ENCODE peak calls at places on chromosomes 12 and 14, in four cellular contexts. K is RWPE2, V is sigmoid colon, M is A549. U is an unnamed sample.

GRCh38 chr14:104980601-104981531 is 2.7 kb upstream of the AHNAK2 start:
- DNase-seq in K (peak; percentile 66), V (peak; percentile 58), M (no peak), U (no peak)

GRCh38 chr12:64903738-64904137 is 79.3 kb downstream of the TBC1D30 start:
- DNase-seq in K (no peak), V (no peak), M (no peak), U (peak; percentile 16)

GRCh38 chr12:100716658-100716948 is 78.0 kb upstream of the ANO4 start:
- DNase-seq in K (no peak), V (no peak), M (no peak), U (no peak)

GRCh38 chr12:51901121-51901812 is 6.0 kb upstream of the ACVRL1 start:
- DNase-seq in K (peak; percentile 35), V (peak; percentile 49), M (no peak), U (no peak)

GRCh38 chr12:116381744-116382455 is 104.4 kb upstream of the MED13L start:
- DNase-seq in K (no peak), V (no peak), M (peak; percentile 87), U (peak; percentile 93)

GRCh38 chr12:123288751-123289346 is 17.2 kb upstream of the CDK2AP1 start:
- DNase-seq in K (no peak), V (no peak), M (no peak), U (no peak)

GRCh38 chr12:88896958-88897357 is 316.7 kb upstream of the KITLG start:
- DNase-seq in K (no peak), V (no peak), M (no peak), U (no peak)

GRCh38 chr12:88496429-88497190 is 83.7 kb downstream of the KITLG start:
- DNase-seq in K (no peak), V (no peak), M (no peak), U (no peak)

GRCh38 chr12:103712191-103712590 is 125.1 kb downstream of the STAB2 start:
- DNase-seq in K (no peak), V (no peak), M (no peak), U (no peak)

GRCh38 chr14:69543341-69544249 is 31.1 kb downstream of the CCDC177 start:
- DNase-seq in K (peak; percentile 98), V (no peak), M (peak; percentile 39), U (peak; percentile 69)

GRCh38 chr14:79017561-79017960 is 847.4 kb downstream of the NRXN3 start:
- DNase-seq in K (no peak), V (no peak), M (no peak), U (no peak)

GRCh38 chr14:84468153-84468552 is 1061.8 kb upstream of the FLRT2 start:
- DNase-seq in K (no peak), V (no peak), M (no peak), U (peak; percentile 3)

GRCh38 chr14:52399886-52400599 is 85.9 kb downstream of the PTGER2 start:
- DNase-seq in K (no peak), V (no peak), M (no peak), U (peak; percentile 66)

GRCh38 chr14:64680675-64681060 is 23.6 kb upstream of the PLEKHG3 start:
- DNase-seq in K (no peak), V (no peak), M (no peak), U (no peak)

GRCh38 chr12:121223947-121224285 is 14.0 kb downstream of the P2RX4 start:
- DNase-seq in K (no peak), V (no peak), M (no peak), U (no peak)

GRCh38 chr14:91038439-91038838 is 22.0 kb downstream of the RPS6KA5 start:
- DNase-seq in K (no peak), V (no peak), M (no peak), U (peak; percentile 62)

GRCh38 chr14:65153101-65153500 is 50.8 kb upstream of the MAX start:
- DNase-seq in K (no peak), V (no peak), M (no peak), U (peak; percentile 32)

GRCh38 chr12:78037707-78038106 is 207.0 kb downstream of the NAV3 start:
- DNase-seq in K (no peak), V (no peak), M (no peak), U (no peak)
- TF ChIP-seq CTCF in K (no peak), V (no peak), M (no peak), U (no peak)

GRCh38 chr12:49370539-49370938 is 3.3 kb downstream of the SPATS2 start:
- DNase-seq in K (no peak), V (no peak), M (no peak), U (no peak)

GRCh38 chr12:49369723-49370145 is 2.5 kb downstream of the SPATS2 start:
- DNase-seq in K (no peak), V (no peak), M (peak; percentile 76), U (peak; percentile 70)

GRCh38 chr12:49366652-49367380 is 446 bp upstream of the SPATS2 start:
- DNase-seq in K (peak; percentile 96), V (peak; percentile 91), M (peak; percentile 95), U (peak; percentile 96)

GRCh38 chr12:49367381-49368239 is at the start of gene SPATS2:
- DNase-seq in K (no peak), V (peak; percentile 97), M (no peak), U (no peak)

DNA sequence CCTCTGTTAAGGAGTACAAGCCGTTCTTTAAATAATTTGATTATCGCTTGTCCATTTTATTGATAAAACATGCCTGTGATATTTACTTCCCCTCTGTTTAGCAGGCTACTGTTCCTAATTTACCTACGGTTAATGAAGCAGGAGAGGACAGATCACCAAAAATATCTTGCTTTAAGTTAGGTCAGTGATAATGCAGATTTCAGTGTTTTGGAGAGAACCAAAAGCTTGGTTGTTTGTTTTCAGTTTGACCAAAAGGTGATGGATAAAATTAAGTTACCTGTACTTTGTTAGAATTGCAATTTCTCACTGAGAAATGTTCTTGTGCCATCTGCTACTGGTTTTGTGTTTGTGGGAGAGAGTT is 958 bp downstream of the SPATS2 start:
- DNase-seq in K (no peak), V (no peak), M (no peak), U (no peak)
- H3K4me3 ChIP-seq in K (peak overlapping the region; percentile 71), V (peak overlapping the region; percentile 88), M (peak overlapping the region; percentile 86), U (peak overlapping the region; percentile 71)

GRCh38 chr12:15527201-15527782 is 205.0 kb downstream of the PTPRO start:
- DNase-seq in K (no peak), V (no peak), M (no peak), U (no peak)
- TF ChIP-seq CTCF in K (no peak), V (no peak), M (peak; percentile 44), U (peak; percentile 42)

GRCh38 chr12:124603910-124604775 is 36.7 kb upstream of the NCOR2 start:
- DNase-seq in K (no peak), V (no peak), M (no peak), U (no peak)

GRCh38 chr12:124607681-124608425 is 40.4 kb upstream of the NCOR2 start:
- DNase-seq in K (no peak), V (no peak), M (no peak), U (no peak)

GRCh38 chr12:124605150-124605549 is 37.7 kb upstream of the NCOR2 start:
- DNase-seq in K (no peak), V (no peak), M (no peak), U (no peak)

GRCh38 chr12:124608451-124608870 is 41.0 kb upstream of the NCOR2 start:
- DNase-seq in K (no peak), V (no peak), M (no peak), U (no peak)

DNA sequence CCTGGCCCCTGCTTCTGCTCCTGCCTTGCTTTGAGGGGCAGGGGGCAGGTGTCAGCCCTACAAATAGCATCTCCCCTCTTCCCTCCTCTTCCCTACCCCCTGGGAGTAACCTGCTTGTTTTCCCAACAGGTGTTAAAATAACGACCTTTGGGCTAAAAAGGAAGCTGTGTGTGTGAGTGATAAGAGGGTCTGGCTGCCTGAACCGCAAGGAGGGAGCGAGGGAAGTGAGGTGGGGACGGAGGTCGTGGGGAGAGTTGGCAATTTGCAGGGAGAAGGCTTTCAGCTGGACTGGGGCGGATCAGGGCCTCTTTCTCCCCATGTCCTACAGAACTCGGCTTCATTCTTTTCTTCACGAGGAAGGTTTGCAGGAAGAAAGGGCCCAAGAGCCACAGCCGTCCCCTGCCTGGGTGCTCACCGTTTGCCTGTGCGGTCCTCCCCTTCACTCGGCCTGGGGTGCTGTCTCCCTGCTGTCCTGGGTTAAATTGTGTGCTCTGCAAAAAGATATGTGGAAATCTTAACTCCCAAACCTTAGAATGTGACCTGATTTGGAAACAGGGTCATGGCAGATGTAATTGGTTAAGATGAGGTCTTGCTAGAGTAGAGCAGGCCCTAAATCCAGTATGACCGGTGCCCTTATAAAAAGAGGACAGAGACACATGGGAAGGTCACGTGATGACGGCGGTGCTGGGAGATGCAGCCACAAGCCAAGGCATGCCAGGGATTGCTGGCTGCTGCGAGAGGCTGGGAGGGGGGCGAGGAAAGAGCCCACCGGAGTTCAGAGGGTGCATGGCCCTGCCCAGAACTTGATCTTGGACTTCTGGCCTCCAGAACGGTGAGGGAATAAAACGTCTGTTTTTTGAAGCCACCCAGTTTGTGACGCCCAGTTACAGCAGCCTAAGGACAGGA is 38.7 kb upstream of the NCOR2 start:
- DNase-seq in K (no peak), V (no peak), M (no peak), U (no peak)
- H3K4me3 ChIP-seq in K (no peak overlapping the region), V (no peak overlapping the region), M (no peak overlapping the region), U (no peak overlapping the region)

GRCh38 chr12:50182461-50182860 is 15.3 kb upstream of the CERS5 start:
- DNase-seq in K (no peak), V (no peak), M (no peak), U (no peak)
- TF ChIP-seq CTCF in K (no peak), V (no peak), M (peak; percentile 61), U (no peak)

GRCh38 chr12:104969328-104969727 is 11.2 kb upstream of the SLC41A2 start:
- DNase-seq in K (no peak), V (no peak), M (no peak), U (no peak)
- H3K4me3 ChIP-seq in K (no peak overlapping the region), V (no peak overlapping the region), M (no peak overlapping the region), U (no peak overlapping the region)

U was measured in fibroblast of villous mesenchyme.